ENCODE peak calls at places on chromosomes 11 and 22, in eight cellular contexts. One of them, this sample, is unnamed.

GRCh38 chr11:1453611-1454386 is 32.8 kb downstream of the MOB2 start:
- DNase-seq in activated T-helper 1 cell treated with anti-CD3 and anti-CD28 coated beads, Interleukin-12 subunit alpha, Interleukin-12 subunit beta, Interleukin-2, Interleukin-4 antibody, amounts not matched to agents 30 ng/mL and 10 ng/mL and 1 ng/mL, durations not matched to agents 14 hours and 24 hours and 36 hours: peak
- DNase-seq in adrenal gland: no peak
- DNase-seq in caudate nucleus: no peak
- DNase-seq in cardiac muscle cell: peak
- DNase-seq in amniotic stem cell: no peak
- DNase-seq in lower leg skin: no peak
- DNase-seq in NCI-H2029: no peak
- DNase-seq in this sample: no peak

GRCh38 chr11:44848963-44849350 is 101.7 kb downstream of the TP53I11 start:
- DNase-seq in activated T-helper 1 cell treated with anti-CD3 and anti-CD28 coated beads, Interleukin-12 subunit alpha, Interleukin-12 subunit beta, Interleukin-2, Interleukin-4 antibody, amounts not matched to agents 30 ng/mL and 10 ng/mL and 1 ng/mL, durations not matched to agents 14 hours and 24 hours and 36 hours: no peak
- DNase-seq in adrenal gland: no peak
- DNase-seq in caudate nucleus: no peak
- DNase-seq in cardiac muscle cell: no peak
- DNase-seq in amniotic stem cell: no peak
- DNase-seq in lower leg skin: no peak
- DNase-seq in NCI-H2029: no peak
- DNase-seq in this sample: no peak

GRCh38 chr22:30523646-30524489 is 18.4 kb upstream of the SEC14L4 start:
- DNase-seq in activated T-helper 1 cell treated with anti-CD3 and anti-CD28 coated beads, Interleukin-12 subunit alpha, Interleukin-12 subunit beta, Interleukin-2, Interleukin-4 antibody, amounts not matched to agents 30 ng/mL and 10 ng/mL and 1 ng/mL, durations not matched to agents 14 hours and 24 hours and 36 hours: no peak
- DNase-seq in adrenal gland: no peak
- DNase-seq in caudate nucleus: no peak
- DNase-seq in cardiac muscle cell: no peak
- DNase-seq in amniotic stem cell: no peak
- DNase-seq in lower leg skin: no peak
- DNase-seq in NCI-H2029: no peak
- DNase-seq in this sample: no peak

GRCh38 chr22:41943661-41944209 is 3.2 kb downstream of the CENPM start:
- DNase-seq in activated T-helper 1 cell treated with anti-CD3 and anti-CD28 coated beads, Interleukin-12 subunit alpha, Interleukin-12 subunit beta, Interleukin-2, Interleukin-4 antibody, amounts not matched to agents 30 ng/mL and 10 ng/mL and 1 ng/mL, durations not matched to agents 14 hours and 24 hours and 36 hours: no peak
- DNase-seq in adrenal gland: no peak
- DNase-seq in caudate nucleus: no peak
- DNase-seq in cardiac muscle cell: no peak
- DNase-seq in amniotic stem cell: no peak
- DNase-seq in lower leg skin: no peak
- DNase-seq in NCI-H2029: no peak
- DNase-seq in this sample: no peak

GRCh38 chr11:77473801-77474508 is at the start of gene PAK1:
- DNase-seq in activated T-helper 1 cell treated with anti-CD3 and anti-CD28 coated beads, Interleukin-12 subunit alpha, Interleukin-12 subunit beta, Interleukin-2, Interleukin-4 antibody, amounts not matched to agents 30 ng/mL and 10 ng/mL and 1 ng/mL, durations not matched to agents 14 hours and 24 hours and 36 hours: peak
- DNase-seq in adrenal gland: peak
- DNase-seq in caudate nucleus: peak
- DNase-seq in cardiac muscle cell: peak
- DNase-seq in amniotic stem cell: peak
- DNase-seq in lower leg skin: peak
- DNase-seq in NCI-H2029: peak
- DNase-seq in this sample: peak

GRCh38 chr11:66112640-66113098 is 42.6 kb downstream of the PACS1 start:
- DNase-seq in activated T-helper 1 cell treated with anti-CD3 and anti-CD28 coated beads, Interleukin-12 subunit alpha, Interleukin-12 subunit beta, Interleukin-2, Interleukin-4 antibody, amounts not matched to agents 30 ng/mL and 10 ng/mL and 1 ng/mL, durations not matched to agents 14 hours and 24 hours and 36 hours: no peak
- DNase-seq in adrenal gland: peak
- DNase-seq in caudate nucleus: no peak
- DNase-seq in cardiac muscle cell: no peak
- DNase-seq in amniotic stem cell: peak
- DNase-seq in lower leg skin: no peak
- DNase-seq in NCI-H2029: no peak
- DNase-seq in this sample: no peak

GRCh38 chr11:125433454-125434121 is 62.5 kb downstream of the FEZ1 start:
- DNase-seq in activated T-helper 1 cell treated with anti-CD3 and anti-CD28 coated beads, Interleukin-12 subunit alpha, Interleukin-12 subunit beta, Interleukin-2, Interleukin-4 antibody, amounts not matched to agents 30 ng/mL and 10 ng/mL and 1 ng/mL, durations not matched to agents 14 hours and 24 hours and 36 hours: no peak
- DNase-seq in adrenal gland: peak
- DNase-seq in caudate nucleus: no peak
- DNase-seq in cardiac muscle cell: peak
- DNase-seq in amniotic stem cell: peak
- DNase-seq in lower leg skin: no peak
- DNase-seq in NCI-H2029: no peak
- DNase-seq in this sample: peak

GRCh38 chr22:26590525-26590858 is 560 bp upstream of the TPST2 start:
- DNase-seq in activated T-helper 1 cell treated with anti-CD3 and anti-CD28 coated beads, Interleukin-12 subunit alpha, Interleukin-12 subunit beta, Interleukin-2, Interleukin-4 antibody, amounts not matched to agents 30 ng/mL and 10 ng/mL and 1 ng/mL, durations not matched to agents 14 hours and 24 hours and 36 hours: no peak
- DNase-seq in adrenal gland: peak
- DNase-seq in caudate nucleus: no peak
- DNase-seq in cardiac muscle cell: no peak
- DNase-seq in amniotic stem cell: no peak
- DNase-seq in lower leg skin: peak
- DNase-seq in NCI-H2029: no peak
- DNase-seq in this sample: no peak

GRCh38 chr22:28923826-28924732 is 40.7 kb downstream of the ZNRF3 start:
- DNase-seq in activated T-helper 1 cell treated with anti-CD3 and anti-CD28 coated beads, Interleukin-12 subunit alpha, Interleukin-12 subunit beta, Interleukin-2, Interleukin-4 antibody, amounts not matched to agents 30 ng/mL and 10 ng/mL and 1 ng/mL, durations not matched to agents 14 hours and 24 hours and 36 hours: no peak
- DNase-seq in adrenal gland: peak
- DNase-seq in caudate nucleus: no peak
- DNase-seq in cardiac muscle cell: no peak
- DNase-seq in amniotic stem cell: no peak
- DNase-seq in lower leg skin: peak
- DNase-seq in NCI-H2029: peak
- DNase-seq in this sample: peak

GRCh38 chr11:61972112-61972795 is 4.8 kb upstream of the FTH1 start:
- DNase-seq in activated T-helper 1 cell treated with anti-CD3 and anti-CD28 coated beads, Interleukin-12 subunit alpha, Interleukin-12 subunit beta, Interleukin-2, Interleukin-4 antibody, amounts not matched to agents 30 ng/mL and 10 ng/mL and 1 ng/mL, durations not matched to agents 14 hours and 24 hours and 36 hours: no peak
- DNase-seq in adrenal gland: no peak
- DNase-seq in caudate nucleus: no peak
- DNase-seq in cardiac muscle cell: no peak
- DNase-seq in amniotic stem cell: no peak
- DNase-seq in lower leg skin: no peak
- DNase-seq in NCI-H2029: no peak
- DNase-seq in this sample: no peak

GRCh38 chr11:19714093-19714386 is 1.4 kb downstream of the NAV2 start:
- DNase-seq in activated T-helper 1 cell treated with anti-CD3 and anti-CD28 coated beads, Interleukin-12 subunit alpha, Interleukin-12 subunit beta, Interleukin-2, Interleukin-4 antibody, amounts not matched to agents 30 ng/mL and 10 ng/mL and 1 ng/mL, durations not matched to agents 14 hours and 24 hours and 36 hours: no peak
- DNase-seq in adrenal gland: no peak
- DNase-seq in caudate nucleus: no peak
- DNase-seq in cardiac muscle cell: no peak
- DNase-seq in amniotic stem cell: no peak
- DNase-seq in lower leg skin: no peak
- DNase-seq in NCI-H2029: no peak
- DNase-seq in this sample: peak

GRCh38 chr11:63905179-63905578 is 11.8 kb downstream of the RCOR2 start:
- DNase-seq in activated T-helper 1 cell treated with anti-CD3 and anti-CD28 coated beads, Interleukin-12 subunit alpha, Interleukin-12 subunit beta, Interleukin-2, Interleukin-4 antibody, amounts not matched to agents 30 ng/mL and 10 ng/mL and 1 ng/mL, durations not matched to agents 14 hours and 24 hours and 36 hours: no peak
- DNase-seq in adrenal gland: no peak
- DNase-seq in caudate nucleus: no peak
- DNase-seq in cardiac muscle cell: no peak
- DNase-seq in amniotic stem cell: no peak
- DNase-seq in lower leg skin: no peak
- DNase-seq in NCI-H2029: no peak
- DNase-seq in this sample: no peak

GRCh38 chr11:72081856-72082255 is 1.2 kb downstream of the LRRC51 start:
- DNase-seq in activated T-helper 1 cell treated with anti-CD3 and anti-CD28 coated beads, Interleukin-12 subunit alpha, Interleukin-12 subunit beta, Interleukin-2, Interleukin-4 antibody, amounts not matched to agents 30 ng/mL and 10 ng/mL and 1 ng/mL, durations not matched to agents 14 hours and 24 hours and 36 hours: no peak
- DNase-seq in adrenal gland: no peak
- DNase-seq in caudate nucleus: no peak
- DNase-seq in cardiac muscle cell: no peak
- DNase-seq in amniotic stem cell: no peak
- DNase-seq in lower leg skin: no peak
- DNase-seq in NCI-H2029: no peak
- DNase-seq in this sample: no peak

GRCh38 chr11:62459080-62459479 is 40.2 kb downstream of the SCGB1A1 start:
- DNase-seq in activated T-helper 1 cell treated with anti-CD3 and anti-CD28 coated beads, Interleukin-12 subunit alpha, Interleukin-12 subunit beta, Interleukin-2, Interleukin-4 antibody, amounts not matched to agents 30 ng/mL and 10 ng/mL and 1 ng/mL, durations not matched to agents 14 hours and 24 hours and 36 hours: no peak
- DNase-seq in adrenal gland: no peak
- DNase-seq in caudate nucleus: no peak
- DNase-seq in cardiac muscle cell: no peak
- DNase-seq in amniotic stem cell: no peak
- DNase-seq in lower leg skin: no peak
- DNase-seq in NCI-H2029: no peak
- DNase-seq in this sample: no peak

GRCh38 chr11:110526323-110526722 is 96.6 kb downstream of the FDX1 start:
- DNase-seq in activated T-helper 1 cell treated with anti-CD3 and anti-CD28 coated beads, Interleukin-12 subunit alpha, Interleukin-12 subunit beta, Interleukin-2, Interleukin-4 antibody, amounts not matched to agents 30 ng/mL and 10 ng/mL and 1 ng/mL, durations not matched to agents 14 hours and 24 hours and 36 hours: no peak
- DNase-seq in adrenal gland: no peak
- DNase-seq in caudate nucleus: no peak
- DNase-seq in cardiac muscle cell: no peak
- DNase-seq in amniotic stem cell: no peak
- DNase-seq in lower leg skin: no peak
- DNase-seq in NCI-H2029: peak
- DNase-seq in this sample: no peak

GRCh38 chr11:112195906-112196305 is 20.6 kb downstream of the BCO2 start:
- DNase-seq in activated T-helper 1 cell treated with anti-CD3 and anti-CD28 coated beads, Interleukin-12 subunit alpha, Interleukin-12 subunit beta, Interleukin-2, Interleukin-4 antibody, amounts not matched to agents 30 ng/mL and 10 ng/mL and 1 ng/mL, durations not matched to agents 14 hours and 24 hours and 36 hours: no peak
- DNase-seq in adrenal gland: no peak
- DNase-seq in caudate nucleus: no peak
- DNase-seq in cardiac muscle cell: no peak
- DNase-seq in amniotic stem cell: no peak
- DNase-seq in lower leg skin: no peak
- DNase-seq in NCI-H2029: no peak
- DNase-seq in this sample: no peak

GRCh38 chr11:125903753-125904659 is at the start of gene DDX25:
- DNase-seq in activated T-helper 1 cell treated with anti-CD3 and anti-CD28 coated beads, Interleukin-12 subunit alpha, Interleukin-12 subunit beta, Interleukin-2, Interleukin-4 antibody, amounts not matched to agents 30 ng/mL and 10 ng/mL and 1 ng/mL, durations not matched to agents 14 hours and 24 hours and 36 hours: peak
- DNase-seq in adrenal gland: no peak
- DNase-seq in caudate nucleus: peak
- DNase-seq in cardiac muscle cell: peak
- DNase-seq in amniotic stem cell: no peak
- DNase-seq in lower leg skin: no peak
- DNase-seq in NCI-H2029: no peak
- DNase-seq in this sample: peak

This sample was measured in cerebellum.